ENCODE peak calls at places on chromosomes 13 and 19, in eight cellular contexts. B is PC-3; M is lower lobe of right lung; Y is CD8-positive, alpha-beta T cell; V is hepatocyte; J is GM23248; O is transverse colon; D is PC-9. H is an unnamed sample. For H3K4me1 and H3K36me3, the result is how much of the 10 kb centered on the place peaks cover.

GRCh38 chr13:35789335-35790166 is 313.1 kb upstream of the MAB21L1 start:
- DNase-seq in B (peak), M (no peak), Y (no peak), V (peak), J (peak), O (no peak), D (no peak), H (no peak)

GRCh38 chr13:19155321-19155861 is 26.2 kb downstream of the TUBA3C start:
- DNase-seq in B (no peak), M (no peak), Y (no peak), V (no peak), J (no peak), O (no peak), D (no peak), H (no peak)

GRCh38 chr19:41997851-41998229 is 3.8 kb upstream of the ATP1A3 start:
- DNase-seq in B (no peak), M (no peak), Y (no peak), V (no peak), J (no peak), O (no peak), D (no peak), H (no peak)

GRCh38 chr19:511101-511841 is 4.0 kb downstream of the TPGS1 start:
- DNase-seq in B (no peak), M (no peak), Y (peak), V (peak), J (peak), O (peak), D (no peak), H (no peak)

GRCh38 chr13:96052655-96053002 is 572 bp downstream of the UGGT2 start:
- DNase-seq in B (peak), M (no peak), Y (no peak), V (peak), J (peak), O (no peak), D (peak), H (no peak)

GRCh38 chr13:32048816-32049215 is 17.2 kb downstream of the FRY start:
- DNase-seq in B (peak), M (no peak), Y (no peak), V (no peak), J (peak), O (no peak), D (peak), H (no peak)

GRCh38 chr19:55116232-55117062 is 990 bp downstream of the PPP1R12C start:
- DNase-seq in B (peak), M (peak), Y (peak), V (peak), J (peak), O (peak), D (no peak), H (no peak)

GRCh38 chr13:105965910-105966309 is 569.6 kb downstream of the EFNB2 start:
- DNase-seq in B (no peak), M (no peak), Y (no peak), V (no peak), J (no peak), O (no peak), D (no peak), H (no peak)

GRCh38 chr13:75345191-75345590 is 136.8 kb downstream of the TBC1D4 start:
- DNase-seq in B (no peak), M (no peak), Y (no peak), V (no peak), J (peak), O (no peak), D (no peak), H (no peak)

GRCh38 chr13:100550433-100550832 is 38.2 kb downstream of the GGACT start:
- DNase-seq in B (no peak), M (no peak), Y (no peak), V (peak), J (peak), O (no peak), D (no peak), H (no peak)

GRCh38 chr19:6383188-6383587 is 7.5 kb upstream of the PSPN start:
- DNase-seq in B (no peak), M (no peak), Y (no peak), V (no peak), J (no peak), O (no peak), D (no peak), H (no peak)
- H3K27ac ChIP-seq in B (no peak), M (no peak), Y (no peak), V (no peak), J (no peak), O (no peak), D (no peak), H (no peak)

GRCh38 chr13:50357136-50357535 is 341.9 kb downstream of the KCNRG start:
- DNase-seq in B (no peak), M (no peak), Y (no peak), V (no peak), J (no peak), O (no peak), D (no peak), H (no peak)
- H3K4me1 ChIP-seq in B (under half), M (under half), Y (under half), V (under half), J (under half), O (under half), D (under half), H (under half)

GRCh38 chr19:45786533-45786894 is 4.2 kb upstream of the DMPK start:
- DNase-seq in B (no peak), M (no peak), Y (no peak), V (no peak), J (no peak), O (no peak), D (no peak), H (no peak)
- H3K36me3 ChIP-seq in B (under half), M (half or more), Y (under half), V (under half), J (under half), O (under half), D (under half), H (under half)

DNA sequence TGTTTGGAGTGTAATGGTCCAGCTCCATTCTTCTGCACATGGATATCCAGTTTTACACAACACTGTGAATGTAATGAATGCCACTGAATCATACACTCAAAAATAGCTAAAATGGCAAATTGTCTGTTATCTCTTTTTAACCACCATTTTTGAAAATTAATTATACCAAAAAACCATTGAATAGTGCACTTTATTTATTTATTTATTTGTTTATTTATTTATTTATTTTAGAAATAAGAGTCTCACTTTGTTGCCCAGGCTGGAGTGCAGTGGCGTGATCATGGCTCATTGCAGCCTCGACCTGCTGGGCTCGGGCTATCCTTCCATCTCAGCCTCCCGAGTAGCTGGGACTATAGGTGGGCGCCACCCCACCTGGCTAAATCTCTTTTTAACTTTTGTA is 7.3 kb upstream of the CEACAM19 start:
- DNase-seq in B (no peak), M (peak), Y (no peak), V (no peak), J (no peak), O (no peak), D (no peak), H (no peak)
- H3K27ac ChIP-seq in B (no peak), M (no peak), Y (no peak), V (no peak), J (no peak), O (no peak), D (no peak), H (no peak)

DNA sequence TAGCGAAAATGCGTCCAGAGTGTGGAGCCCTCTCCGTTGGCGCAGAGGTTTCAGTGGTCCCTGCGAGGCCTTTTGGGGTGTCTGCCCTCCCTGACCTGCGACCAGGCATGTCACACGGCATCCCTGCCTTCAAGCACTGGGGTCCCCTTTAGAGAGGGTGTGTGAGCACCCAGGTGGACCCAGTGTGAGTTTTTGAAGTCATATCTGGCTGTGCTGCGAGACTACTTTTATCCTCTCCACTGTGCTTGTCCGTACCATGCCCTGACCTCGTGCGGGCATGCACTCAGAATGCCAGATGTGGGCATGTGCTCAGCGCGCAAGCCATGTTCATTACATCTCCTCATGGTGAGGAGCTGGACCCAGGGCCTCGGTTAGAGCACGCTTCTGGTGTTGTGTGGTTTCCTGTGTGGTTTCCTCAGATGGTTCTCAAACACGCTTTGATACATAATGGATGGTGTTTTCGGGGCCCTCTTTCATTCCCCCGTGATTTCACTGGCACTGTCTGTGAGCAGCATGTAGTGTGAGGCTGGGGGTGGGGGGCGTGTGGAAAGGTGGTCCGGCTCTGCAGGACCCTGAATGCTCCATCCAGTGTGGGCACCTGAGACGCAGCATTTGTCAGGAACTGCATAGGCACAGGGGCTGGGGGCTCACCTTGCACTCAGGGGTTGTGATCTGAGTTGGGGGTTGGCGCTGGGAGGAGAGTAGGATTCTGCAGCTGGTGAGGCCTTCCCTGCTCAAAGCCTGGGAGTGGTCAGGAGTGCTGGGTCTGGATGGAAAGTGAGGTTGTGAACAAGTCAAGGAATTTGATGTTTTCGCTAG is 2.3 kb downstream of the TFDP1 start:
- DNase-seq in B (no peak), M (peak), Y (no peak), V (no peak), J (no peak), O (peak), D (no peak), H (no peak)
- H3K4me1 ChIP-seq in B (under half), M (under half), Y (under half), V (under half), J (under half), O (under half), D (under half), H (under half)

DNA sequence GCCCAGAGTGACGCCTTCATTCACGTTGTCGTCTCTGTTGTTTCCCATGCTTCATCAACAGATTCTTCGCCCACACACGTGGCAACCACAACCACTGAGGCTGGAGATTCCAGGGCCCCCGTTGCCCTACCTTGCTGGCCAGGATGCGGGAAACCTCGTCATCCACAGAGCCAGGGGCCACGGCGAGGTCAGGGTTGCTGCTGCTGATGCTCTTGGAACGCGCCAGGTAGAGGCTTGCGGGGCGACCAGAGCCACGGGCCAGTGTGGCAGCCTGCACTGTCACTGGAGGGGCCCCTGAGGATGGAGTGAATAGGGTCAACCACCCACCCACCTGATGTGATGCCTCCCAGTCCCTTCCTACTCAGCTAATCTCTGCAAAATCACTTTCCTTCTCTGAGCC is 6.3 kb upstream of the ANGPTL8 start:
- DNase-seq in B (no peak), M (no peak), Y (no peak), V (no peak), J (no peak), O (no peak), D (no peak), H (no peak)
- H3K36me3 ChIP-seq in B (under half), M (half or more), Y (under half), V (under half), J (under half), O (under half), D (under half), H (under half)

GRCh38 chr13:23776698-23777570 is 112.3 kb downstream of the MIPEP start:
- DNase-seq in B (no peak), M (no peak), Y (no peak), V (no peak), J (no peak), O (no peak), D (no peak), H (no peak)

GRCh38 chr13:23771966-23772365 is 117.2 kb downstream of the MIPEP start:
- DNase-seq in B (peak), M (no peak), Y (no peak), V (no peak), J (peak), O (no peak), D (no peak), H (no peak)

GRCh38 chr13:23777571-23777870 is 111.7 kb downstream of the MIPEP start:
- DNase-seq in B (no peak), M (no peak), Y (no peak), V (no peak), J (no peak), O (no peak), D (no peak), H (no peak)

GRCh38 chr13:23770428-23770827 is 118.8 kb downstream of the MIPEP start:
- DNase-seq in B (no peak), M (no peak), Y (no peak), V (no peak), J (no peak), O (no peak), D (no peak), H (no peak)

DNA sequence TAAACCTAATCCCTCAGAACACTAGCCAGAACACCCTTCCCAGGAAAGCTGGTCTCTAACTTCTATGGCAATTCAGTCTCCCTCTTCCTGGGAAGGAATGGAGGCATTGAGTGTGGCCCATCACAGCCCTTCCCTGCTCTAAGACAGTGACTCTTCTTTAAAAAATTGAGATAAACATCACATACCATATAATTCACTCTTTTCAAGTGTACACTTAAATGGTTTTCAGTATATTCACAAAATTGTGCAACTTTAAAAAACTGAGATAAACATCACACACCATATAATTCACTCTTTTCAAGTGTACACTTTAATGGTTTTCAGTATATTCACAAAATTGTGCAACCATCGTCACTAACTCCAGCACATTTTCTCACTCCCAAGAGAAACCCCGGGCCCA is 116.5 kb downstream of the MIPEP start:
- DNase-seq in B (no peak), M (no peak), Y (no peak), V (no peak), J (no peak), O (no peak), D (no peak), H (no peak)
- H3K27ac ChIP-seq in B (no peak), M (no peak), Y (no peak), V (peak), J (no peak), O (no peak), D (no peak), H (no peak)

GRCh38 chr19:38867176-38867780 is 10.8 kb downstream of the RINL start:
- DNase-seq in B (no peak), M (no peak), Y (no peak), V (no peak), J (no peak), O (no peak), D (no peak), H (no peak)
- H3K4me1 ChIP-seq in B (under half), M (under half), Y (half or more), V (under half), J (under half), O (under half), D (under half), H (under half)

DNA sequence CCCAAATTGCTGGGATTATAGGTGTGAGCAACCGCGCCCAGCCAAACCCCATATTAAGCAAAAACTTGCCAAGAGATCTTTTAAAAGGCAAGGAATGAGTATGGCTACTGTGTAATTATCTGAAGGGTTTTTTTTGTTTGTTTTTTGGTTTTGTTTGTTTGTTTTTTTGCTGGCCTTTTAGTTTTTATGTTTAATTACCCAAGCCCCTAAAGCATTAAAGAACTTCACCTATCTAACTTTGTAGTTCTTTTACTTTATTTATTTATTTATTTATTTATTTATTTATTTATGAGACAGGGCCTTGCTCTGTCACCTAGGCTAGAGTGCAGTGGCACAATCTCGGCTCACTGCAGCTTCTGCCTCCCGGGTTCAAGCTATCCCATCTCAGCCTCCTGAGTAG is 40.3 kb upstream of the GARRE1 start:
- DNase-seq in B (no peak), M (no peak), Y (no peak), V (no peak), J (no peak), O (no peak), D (no peak), H (no peak)
- H3K36me3 ChIP-seq in B (under half), M (half or more), Y (under half), V (under half), J (half or more), O (under half), D (under half), H (under half)